ENCODE peak calls at places on chromosomes 13 and 19, in ten cellular contexts. E, D, V, X, J, M, L, K, B and O are unnamed samples.

GRCh38 chr13:20738616-20739015 is 35.1 kb downstream of the IL17D start:
- DNase-seq in E (no peak), D (no peak), V (no peak), X (no peak), J (no peak), M (no peak), L (no peak), K (no peak), B (no peak), O (no peak)

GRCh38 chr19:46487802-46488445 is 7.7 kb downstream of the PNMA8B start:
- DNase-seq in E (peak), D (peak), V (peak), X (peak), J (peak), M (peak), L (peak), K (peak), B (peak), O (no peak)

GRCh38 chr13:88857256-88857655 is 1186.1 kb downstream of the SLITRK5 start:
- DNase-seq in E (no peak), D (peak), V (no peak), X (no peak), J (no peak), M (no peak), L (no peak), K (no peak), B (no peak), O (no peak)

GRCh38 chr13:44930907-44931676 is 58.2 kb downstream of the NUFIP1 start:
- DNase-seq in E (no peak), D (no peak), V (no peak), X (no peak), J (peak), M (no peak), L (no peak), K (no peak), B (peak), O (peak)

GRCh38 chr13:106063591-106064308 is 471.7 kb downstream of the EFNB2 start:
- DNase-seq in E (peak), D (peak), V (no peak), X (no peak), J (peak), M (no peak), L (no peak), K (no peak), B (no peak), O (peak)

GRCh38 chr13:50215389-50215788 is 200.1 kb downstream of the KCNRG start:
- DNase-seq in E (no peak), D (no peak), V (no peak), X (no peak), J (no peak), M (no peak), L (no peak), K (no peak), B (no peak), O (peak)

GRCh38 chr13:99871249-99871898 is 100.2 kb downstream of the ZIC5 start:
- DNase-seq in E (no peak), D (no peak), V (no peak), X (no peak), J (no peak), M (no peak), L (no peak), K (no peak), B (no peak), O (no peak)

GRCh38 chr19:56142087-56142787 is 1.1 kb downstream of the ZNF444 start:
- DNase-seq in E (no peak), D (no peak), V (no peak), X (peak), J (no peak), M (no peak), L (no peak), K (no peak), B (no peak), O (no peak)

GRCh38 chr13:21014666-21015170 is 46.7 kb downstream of the LATS2 start:
- DNase-seq in E (peak), D (peak), V (no peak), X (no peak), J (peak), M (peak), L (no peak), K (no peak), B (no peak), O (peak)

GRCh38 chr19:42655748-42656147 is 61.0 kb upstream of the CEACAM8 start:
- DNase-seq in E (no peak), D (no peak), V (no peak), X (no peak), J (peak), M (no peak), L (no peak), K (no peak), B (no peak), O (no peak)

GRCh38 chr19:42658148-42658547 is 63.4 kb upstream of the CEACAM8 start:
- DNase-seq in E (peak), D (no peak), V (no peak), X (no peak), J (peak), M (no peak), L (no peak), K (no peak), B (no peak), O (no peak)

GRCh38 chr19:42653841-42654240 is 59.1 kb upstream of the CEACAM8 start:
- DNase-seq in E (no peak), D (no peak), V (no peak), X (no peak), J (no peak), M (no peak), L (no peak), K (no peak), B (no peak), O (no peak)

GRCh38 chr19:42662714-42663113 is 68.0 kb upstream of the CEACAM8 start:
- DNase-seq in E (no peak), D (no peak), V (no peak), X (no peak), J (no peak), M (no peak), L (no peak), K (no peak), B (no peak), O (no peak)

GRCh38 chr19:42657551-42657950 is 62.8 kb upstream of the CEACAM8 start:
- DNase-seq in E (peak), D (no peak), V (no peak), X (no peak), J (peak), M (no peak), L (no peak), K (no peak), B (no peak), O (peak)
- H3K9ac ChIP-seq in E (no peak), D (no peak), V (no peak), X (no peak), J (no peak), M (no peak), L (no peak), K (no peak), B (no peak), O (no peak)

GRCh38 chr19:45172173-45172572 is 5.9 kb downstream of the TRAPPC6A start:
- DNase-seq in E (no peak), D (no peak), V (no peak), X (no peak), J (no peak), M (no peak), L (no peak), K (no peak), B (no peak), O (no peak)

GRCh38 chr19:45168767-45169351 is 8.1 kb upstream of the NKPD1 start:
- DNase-seq in E (no peak), D (no peak), V (no peak), X (no peak), J (no peak), M (no peak), L (no peak), K (peak), B (no peak), O (no peak)

GRCh38 chr19:45169602-45170001 is 8.4 kb downstream of the TRAPPC6A start:
- DNase-seq in E (no peak), D (no peak), V (no peak), X (no peak), J (no peak), M (no peak), L (no peak), K (no peak), B (no peak), O (no peak)

GRCh38 chr19:45171211-45171623 is 6.8 kb downstream of the TRAPPC6A start:
- DNase-seq in E (no peak), D (no peak), V (no peak), X (no peak), J (no peak), M (peak), L (no peak), K (no peak), B (no peak), O (no peak)

DNA sequence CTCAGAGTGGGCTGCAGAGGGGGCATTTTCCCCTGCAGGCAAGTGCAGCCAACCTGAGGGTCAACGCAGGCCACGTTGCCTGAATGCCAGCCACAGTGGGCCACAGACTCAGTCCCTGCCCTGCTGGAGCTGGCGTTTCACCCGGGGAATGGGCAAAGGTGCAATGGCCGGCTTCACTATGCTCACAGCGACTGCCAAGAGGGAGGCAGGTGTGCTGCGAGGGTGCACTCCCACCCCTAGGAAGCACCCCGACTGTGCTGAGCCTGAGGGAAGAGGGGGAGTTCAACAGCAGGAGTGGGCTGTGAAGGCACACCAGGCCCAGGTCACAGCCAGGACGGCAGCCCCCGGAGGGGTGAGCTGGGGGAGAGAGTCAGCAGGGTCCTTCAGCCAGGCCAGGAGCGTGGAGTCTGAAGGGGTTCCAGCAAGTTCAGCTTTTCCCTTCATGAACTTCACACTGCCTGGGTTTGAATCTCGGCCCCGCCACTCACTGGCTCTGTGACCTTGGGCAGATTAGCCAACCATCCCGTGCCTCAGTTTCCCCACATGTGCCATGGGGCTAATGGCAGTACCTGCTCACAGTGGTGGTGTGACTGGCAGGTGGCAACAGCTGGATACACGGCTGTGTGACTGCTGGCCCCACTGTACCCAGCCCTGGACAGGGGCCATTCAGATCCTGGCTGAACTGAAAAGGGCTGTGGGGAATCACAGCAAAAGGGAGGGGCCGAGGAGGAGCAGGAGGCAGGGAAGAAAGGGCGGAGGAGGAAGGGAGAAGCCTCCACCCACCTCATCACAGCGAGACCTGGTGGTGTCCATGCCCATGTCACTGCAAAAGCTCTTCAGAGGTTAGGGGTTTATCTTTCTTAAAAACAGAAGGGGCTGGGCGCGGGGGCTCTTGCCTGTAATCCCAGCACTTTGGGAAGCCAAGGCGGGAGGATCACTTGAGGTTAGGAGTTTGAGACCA is 7.6 kb downstream of the TRAPPC6A start:
- DNase-seq in E (no peak), D (no peak), V (no peak), X (peak), J (no peak), M (no peak), L (no peak), K (peak), B (no peak), O (no peak)
- H3K9ac ChIP-seq in E (no peak), D (no peak), V (no peak), X (no peak), J (no peak), M (peak), L (peak), K (peak), B (no peak), O (no peak)

DNA sequence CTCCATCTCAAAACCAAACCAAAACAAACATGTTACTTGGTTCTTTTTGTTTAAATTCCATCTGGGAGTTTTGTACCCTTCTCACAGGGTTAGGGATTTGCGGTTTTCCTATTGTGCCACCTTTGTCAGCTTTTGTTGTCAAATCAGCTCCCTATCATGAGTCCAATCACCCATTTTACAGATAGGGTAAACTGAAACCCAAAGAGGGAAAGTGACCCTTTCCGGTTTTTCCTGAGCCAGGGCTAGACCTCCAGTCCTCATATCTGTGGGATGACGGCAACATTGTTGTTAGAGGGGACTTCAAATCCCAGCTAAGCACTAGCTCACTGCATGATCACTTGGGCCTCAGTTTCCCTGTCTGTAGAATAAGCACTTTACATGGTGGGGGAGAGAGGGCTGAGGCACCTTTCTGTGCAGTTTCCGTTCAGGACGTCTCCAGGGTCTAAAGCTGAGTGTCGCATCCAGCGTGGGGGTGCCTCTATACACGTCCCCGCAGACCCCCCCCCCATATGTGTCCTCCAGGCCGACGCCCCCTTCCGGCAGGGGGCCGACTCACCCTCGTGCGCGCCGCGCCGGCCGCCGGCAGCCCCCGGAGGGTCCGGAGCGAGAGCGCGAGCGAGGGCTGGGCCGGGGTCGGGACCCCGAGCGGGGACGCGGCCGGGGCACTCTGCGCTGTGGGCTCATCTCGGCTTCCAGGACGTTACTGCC is 3.9 kb downstream of the CCDC194 start:
- DNase-seq in E (no peak), D (no peak), V (no peak), X (no peak), J (no peak), M (no peak), L (no peak), K (peak), B (no peak), O (no peak)
- H3K9ac ChIP-seq in E (peak), D (peak), V (no peak), X (no peak), J (no peak), M (no peak), L (peak), K (no peak), B (peak), O (peak)

GRCh38 chr13:27923794-27924528 is 4.2 kb downstream of the PDX1 start:
- DNase-seq in E (no peak), D (no peak), V (no peak), X (no peak), J (no peak), M (no peak), L (peak), K (no peak), B (no peak), O (no peak)
- H3K9ac ChIP-seq in E (no peak), D (no peak), V (no peak), X (no peak), J (no peak), M (no peak), L (no peak), K (no peak), B (no peak), O (no peak)

GRCh38 chr19:54190503-54190941 is 586 bp upstream of the TSEN34 start:
- DNase-seq in E (peak), D (peak), V (peak), X (peak), J (peak), M (peak), L (peak), K (peak), B (peak), O (peak)
- H3K9ac ChIP-seq in E (peak), D (peak), V (peak), X (peak), J (peak), M (peak), L (peak), K (peak), B (peak), O (peak)

DNA sequence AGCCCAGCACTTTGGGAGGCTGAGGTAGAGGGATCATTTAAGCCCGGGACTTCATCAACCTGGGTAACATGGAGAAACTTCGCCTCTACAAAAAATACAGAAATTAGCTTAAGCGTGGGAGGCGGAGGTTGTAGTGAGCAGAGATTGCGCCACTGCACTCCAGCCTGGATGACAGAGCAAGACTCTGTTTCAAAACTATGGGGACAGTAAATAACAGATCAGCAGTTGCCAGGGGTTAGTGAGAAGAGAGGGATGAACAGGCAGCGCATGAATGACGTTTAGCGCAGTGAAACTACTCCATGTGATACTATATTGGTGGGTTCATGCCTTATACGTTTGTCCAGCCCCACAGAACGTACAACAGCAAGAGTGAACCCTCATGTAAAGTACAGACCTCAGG is 7.1 kb upstream of the ICAM3 start:
- DNase-seq in E (peak), D (peak), V (no peak), X (no peak), J (peak), M (no peak), L (no peak), K (no peak), B (no peak), O (no peak)
- H3K9ac ChIP-seq in E (no peak), D (no peak), V (no peak), X (no peak), J (no peak), M (no peak), L (no peak), K (no peak), B (no peak), O (no peak)

GRCh38 chr13:112761701-112762689 is 72.2 kb downstream of the ATP11A start:
- DNase-seq in E (peak), D (peak), V (no peak), X (no peak), J (no peak), M (no peak), L (no peak), K (peak), B (peak), O (peak)
- H3K9ac ChIP-seq in E (peak), D (no peak), V (no peak), X (no peak), J (no peak), M (no peak), L (no peak), K (no peak), B (no peak), O (no peak)

DNA sequence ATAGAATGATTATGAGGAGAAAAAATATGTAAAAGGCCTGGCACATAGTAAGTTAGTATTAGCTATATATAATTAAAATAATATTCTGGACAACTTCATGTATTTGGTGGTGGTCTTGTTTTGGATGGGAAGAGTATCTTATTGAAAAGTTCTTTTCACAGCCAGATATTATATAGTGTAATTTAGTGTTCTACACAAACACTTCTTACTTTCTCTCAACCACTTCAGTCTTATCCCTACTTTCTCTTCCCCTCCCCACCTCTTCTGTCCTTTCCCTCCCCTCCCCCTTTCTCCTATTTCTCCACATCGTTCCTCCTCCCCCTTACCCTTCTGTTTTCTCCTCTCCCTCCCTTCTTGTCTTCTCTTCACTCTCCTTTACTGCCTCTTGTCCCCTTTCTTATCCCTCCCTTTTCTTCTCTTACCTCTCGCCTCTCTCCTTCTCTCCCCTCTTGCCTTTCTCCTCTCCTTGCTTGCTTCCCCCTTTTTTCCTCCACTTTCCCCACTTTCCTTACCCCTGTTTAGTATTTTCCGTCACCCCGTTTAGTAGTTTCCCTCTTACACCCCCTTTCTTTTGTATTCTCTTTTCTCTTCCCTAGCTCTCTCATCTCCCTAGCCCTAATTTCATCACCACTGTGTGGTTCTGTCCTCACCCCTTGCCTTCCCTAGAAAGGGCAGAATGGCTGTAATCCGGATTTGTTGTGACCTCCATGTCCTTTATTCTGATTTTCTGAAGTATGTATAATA is 107.2 kb upstream of the MLNR start:
- DNase-seq in E (peak), D (peak), V (peak), X (no peak), J (peak), M (no peak), L (peak), K (peak), B (peak), O (no peak)
- H3K9ac ChIP-seq in E (peak), D (no peak), V (peak), X (no peak), J (peak), M (peak), L (no peak), K (no peak), B (peak), O (peak)

GRCh38 chr13:69776937-69777336 is 330.7 kb upstream of the ATXN8OS start:
- DNase-seq in E (no peak), D (no peak), V (no peak), X (no peak), J (no peak), M (no peak), L (no peak), K (no peak), B (no peak), O (no peak)
- H3K9ac ChIP-seq in E (no peak), D (no peak), V (no peak), X (no peak), J (no peak), M (no peak), L (no peak), K (no peak), B (no peak), O (no peak)

GRCh38 chr19:3589439-3589838 is 4.2 kb downstream of the GIPC3 start:
- DNase-seq in E (no peak), D (no peak), V (no peak), X (no peak), J (no peak), M (no peak), L (no peak), K (no peak), B (no peak), O (no peak)

GRCh38 chr19:3586707-3587346 is 1.5 kb downstream of the GIPC3 start:
- DNase-seq in E (no peak), D (no peak), V (no peak), X (no peak), J (no peak), M (no peak), L (no peak), K (no peak), B (no peak), O (no peak)

GRCh38 chr19:3585301-3586123 is at the start of gene GIPC3:
- DNase-seq in E (no peak), D (no peak), V (no peak), X (no peak), J (no peak), M (no peak), L (no peak), K (peak), B (no peak), O (no peak)

GRCh38 chr19:3589949-3590348 is 4.7 kb downstream of the GIPC3 start:
- DNase-seq in E (no peak), D (no peak), V (no peak), X (no peak), J (no peak), M (no peak), L (no peak), K (no peak), B (no peak), O (no peak)

DNA sequence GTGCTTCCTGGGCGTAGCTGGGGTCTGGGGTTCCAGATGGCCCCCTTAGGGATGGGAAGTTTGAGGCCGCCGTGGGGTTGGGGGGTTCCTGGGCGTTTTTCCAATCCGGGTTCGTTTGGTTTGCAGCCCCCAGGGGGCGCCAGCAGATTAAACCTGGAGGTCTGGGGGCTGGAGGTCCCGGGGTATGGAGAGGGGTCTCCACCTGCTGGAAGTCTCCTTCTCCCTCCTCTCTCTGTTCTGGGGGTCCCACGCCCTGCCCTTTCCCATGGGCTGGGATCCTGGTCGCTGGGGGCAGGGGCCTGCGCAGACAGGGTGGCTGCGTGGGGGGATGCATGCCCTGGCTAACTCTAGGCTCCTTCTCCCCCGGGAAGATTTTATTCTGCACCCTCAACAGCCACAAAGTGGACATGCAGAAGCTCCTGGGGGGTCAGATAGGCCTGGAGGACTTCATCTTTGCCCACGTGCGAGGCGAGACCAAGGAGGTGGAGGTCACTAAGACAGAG is 897 bp downstream of the GIPC3 start:
- DNase-seq in E (no peak), D (no peak), V (peak), X (no peak), J (no peak), M (no peak), L (no peak), K (peak), B (no peak), O (no peak)
- H3K9ac ChIP-seq in E (no peak), D (no peak), V (no peak), X (no peak), J (no peak), M (peak), L (no peak), K (peak), B (no peak), O (no peak)